ENCODE peak calls at places on chromosomes 2 and 18, in ten cellular contexts. E, Z, I, C, U, O, L, P, B and J are unnamed samples.

GRCh38 chr2:75337040-75337439 is 137.7 kb upstream of the TACR1 start:
- DNase-seq in U (no peak), P (no peak), O (no peak), E (no peak), L (no peak), Z (no peak), B (no peak), C (no peak), I (no peak), J (no peak)

GRCh38 chr2:26148501-26148900 is 24.4 kb upstream of the GAREM2 start:
- DNase-seq in E (no peak), U (no peak), L (no peak), B (no peak), P (no peak), O (no peak), Z (no peak), C (peak), I (no peak), J (no peak)

GRCh38 chr2:200399046-200399445 is 92.6 kb downstream of the SPATS2L start:
- DNase-seq in O (no peak), I (no peak), Z (no peak), U (no peak), E (no peak), L (no peak), C (no peak), P (no peak), B (no peak), J (no peak)

GRCh38 chr2:197710424-197711042 is 5.4 kb downstream of the MARS2 start:
- DNase-seq in E (no peak), B (no peak), Z (no peak), I (no peak), U (no peak), O (no peak), P (peak), C (no peak), L (peak), J (no peak)

GRCh38 chr2:54060000-54060399 is 55.4 kb upstream of the ACYP2 start:
- DNase-seq in U (no peak), B (no peak), O (no peak), C (no peak), I (no peak), P (no peak), Z (no peak), E (no peak), L (no peak), J (no peak)

GRCh38 chr18:55713707-55714106 is 125.7 kb upstream of the TCF4 start:
- DNase-seq in U (no peak), L (no peak), B (no peak), O (no peak), Z (no peak), C (no peak), I (no peak), E (no peak), P (no peak), J (no peak)

GRCh38 chr2:64582774-64583340 is 58.7 kb downstream of the AFTPH start:
- DNase-seq in C (no peak), U (no peak), I (no peak), Z (no peak), O (no peak), P (no peak), E (no peak), B (no peak), L (peak), J (no peak)

GRCh38 chr2:9639000-9639602 is 8.3 kb upstream of the YWHAQ start:
- DNase-seq in I (no peak), E (no peak), B (no peak), U (no peak), C (no peak), O (no peak), P (no peak), L (no peak), Z (no peak), J (no peak)

GRCh38 chr18:8081872-8082553 is 514.9 kb downstream of the PTPRM start:
- DNase-seq in I (no peak), L (no peak), B (no peak), O (no peak), P (no peak), E (no peak), U (no peak), C (no peak), Z (peak), J (no peak)

GRCh38 chr2:84223191-84223590 is 235.9 kb downstream of the SUCLG1 start:
- DNase-seq in C (no peak), O (no peak), Z (no peak), E (no peak), B (no peak), U (no peak), P (no peak), I (no peak), L (no peak), J (no peak)

GRCh38 chr2:241372376-241372992 is 16.4 kb downstream of the FARP2 start:
- DNase-seq in U (no peak), C (no peak), P (no peak), L (no peak), O (no peak), I (no peak), Z (no peak), B (no peak), E (no peak), J (peak)

GRCh38 chr2:16201876-16202642 is 261.7 kb downstream of the MYCN start:
- DNase-seq in Z (no peak), B (no peak), E (peak), O (no peak), C (no peak), I (no peak), U (peak), P (no peak), L (no peak), J (no peak)

GRCh38 chr2:218964041-218964771 is 4.7 kb downstream of the CDK5R2 start:
- DNase-seq in P (no peak), O (no peak), B (peak), E (no peak), C (peak), Z (no peak), I (no peak), U (no peak), L (no peak), J (peak)

GRCh38 chr2:178429336-178429735 is 21.6 kb downstream of the PRKRA start:
- DNase-seq in U (no peak), P (no peak), B (no peak), O (no peak), Z (no peak), L (no peak), C (no peak), E (no peak), I (no peak), J (no peak)

GRCh38 chr2:82950148-82950547 is 1508.9 kb downstream of the SUCLG1 start:
- DNase-seq in I (no peak), U (no peak), O (no peak), B (no peak), P (no peak), L (no peak), E (no peak), Z (no peak), C (no peak), J (no peak)

GRCh38 chr2:219576505-219577388 is 4.6 kb downstream of the INHA start:
- DNase-seq in U (no peak), Z (no peak), I (no peak), L (no peak), C (peak), P (no peak), E (no peak), B (peak), O (no peak), J (no peak)

GRCh38 chr2:43212931-43213330 is 13.5 kb downstream of the ZFP36L2 start:
- DNase-seq in E (peak), C (no peak), P (no peak), Z (peak), O (peak), L (no peak), I (peak), U (no peak), B (no peak), J (no peak)

GRCh38 chr2:205511666-205512065 is 170.6 kb upstream of the NRP2 start:
- DNase-seq in O (no peak), I (no peak), B (no peak), L (no peak), P (no peak), U (no peak), C (no peak), E (no peak), Z (no peak), J (no peak)

GRCh38 chr2:7013761-7014160 is 96.5 kb downstream of the RNF144A start:
- DNase-seq in U (no peak), Z (no peak), B (no peak), E (no peak), C (no peak), I (no peak), L (no peak), P (no peak), O (no peak), J (no peak)

GRCh38 chr2:27308359-27308875 is at the start of gene UCN:
- DNase-seq in Z (no peak), U (no peak), L (no peak), I (no peak), O (no peak), P (no peak), C (peak), E (no peak), B (no peak), J (peak)

GRCh38 chr2:126889071-126889470 is 9.6 kb upstream of the TEX51 start:
- DNase-seq in E (no peak), P (no peak), C (no peak), B (no peak), U (no peak), Z (peak), L (no peak), O (no peak), I (no peak), J (no peak)

GRCh38 chr18:69787825-69788547 is 159.7 kb downstream of the CD226 start:
- DNase-seq in E (no peak), Z (peak), U (no peak), C (peak), P (no peak), I (peak), L (no peak), B (no peak), O (no peak), J (no peak)

GRCh38 chr2:111903516-111903915 is 5.1 kb downstream of the MERTK start:
- DNase-seq in L (no peak), U (no peak), I (no peak), P (no peak), O (no peak), E (no peak), Z (no peak), B (no peak), C (no peak), J (no peak)

GRCh38 chr2:111904726-111905476 is 6.5 kb downstream of the MERTK start:
- DNase-seq in L (no peak), C (no peak), E (no peak), O (no peak), B (peak), U (no peak), I (no peak), Z (peak), P (no peak), J (no peak)

GRCh38 chr2:111903930-111904439 is 5.6 kb downstream of the MERTK start:
- DNase-seq in B (no peak), C (no peak), I (no peak), Z (no peak), L (no peak), U (no peak), E (no peak), P (no peak), O (no peak), J (no peak)

GRCh38 chr2:111908578-111908977 is 10.2 kb downstream of the MERTK start:
- DNase-seq in L (no peak), U (peak), B (no peak), C (no peak), O (no peak), P (no peak), Z (no peak), I (no peak), E (no peak), J (no peak)

GRCh38 chr2:111905990-111906735 is 7.8 kb downstream of the MERTK start:
- DNase-seq in B (no peak), Z (peak), C (no peak), I (no peak), L (peak), E (no peak), P (no peak), O (no peak), U (no peak), J (no peak)
- TF ChIP-seq POLR2AphosphoS5 in B (no peak), Z (no peak), C (no peak), I (no peak), L (no peak), E (no peak), P (no peak), O (peak), U (peak), J (no peak)

DNA sequence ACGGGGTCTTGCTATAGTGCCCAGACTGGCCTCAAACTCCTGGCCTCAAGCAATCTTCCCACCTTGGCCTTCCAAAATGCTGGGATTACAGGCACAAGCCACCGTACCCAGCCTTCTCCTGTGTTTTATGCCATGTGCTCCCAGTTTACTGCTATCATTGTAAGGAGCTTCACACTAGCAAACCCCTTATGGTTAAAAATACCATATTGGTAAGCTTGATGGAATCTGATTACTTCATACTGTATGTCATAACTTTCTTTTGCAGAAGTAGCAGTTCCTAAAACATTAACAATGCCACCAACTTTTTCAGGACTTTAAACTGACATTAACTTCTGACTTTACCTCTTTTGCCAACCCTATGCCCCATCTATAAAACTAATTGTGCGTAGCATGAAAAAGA is 36.2 kb downstream of the HAT1 start:
- DNase-seq in E (no peak), Z (no peak), P (no peak), B (no peak), U (no peak), C (no peak), I (peak), O (no peak), L (no peak), J (no peak)
- TF ChIP-seq POLR2AphosphoS5 in E (no peak), Z (no peak), P (no peak), B (no peak), U (no peak), C (no peak), I (peak), O (no peak), L (no peak), J (no peak)

DNA sequence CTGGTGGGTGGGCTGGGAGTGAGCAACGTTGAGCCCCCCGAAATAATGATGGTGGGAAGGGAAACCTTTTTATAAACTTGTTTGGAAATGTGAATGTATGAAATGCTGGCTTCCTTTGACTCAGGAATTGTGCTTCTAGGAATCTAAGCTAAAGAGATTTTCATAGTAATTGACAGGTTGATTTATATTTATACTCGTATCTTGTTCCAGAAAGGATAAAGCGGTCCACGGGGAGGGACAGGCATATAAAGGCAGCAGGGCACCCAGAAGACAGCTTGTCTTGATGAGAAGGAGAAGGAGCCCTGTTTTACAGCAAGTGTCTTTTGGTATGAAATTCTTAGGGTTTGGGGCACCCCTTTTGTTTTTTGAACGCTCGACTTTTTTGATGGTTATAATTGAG is 157.8 kb downstream of the AGAP1 start:
- DNase-seq in P (no peak), E (no peak), U (no peak), B (no peak), I (no peak), C (no peak), O (no peak), Z (no peak), L (no peak), J (no peak)
- TF ChIP-seq POLR2AphosphoS5 in P (no peak), E (no peak), U (no peak), B (no peak), I (no peak), C (no peak), O (no peak), Z (no peak), L (no peak), J (no peak)

GRCh38 chr2:148645135-148645924 is 779 bp downstream of the EPC2 start:
- DNase-seq in I (peak), U (peak), C (peak), L (peak), O (peak), P (peak), E (peak), B (peak), Z (peak), J (peak)
- TF ChIP-seq POLR2AphosphoS5 in I (no peak), U (peak), C (peak), L (peak), O (no peak), P (peak), E (peak), B (peak), Z (peak), J (no peak)

DNA sequence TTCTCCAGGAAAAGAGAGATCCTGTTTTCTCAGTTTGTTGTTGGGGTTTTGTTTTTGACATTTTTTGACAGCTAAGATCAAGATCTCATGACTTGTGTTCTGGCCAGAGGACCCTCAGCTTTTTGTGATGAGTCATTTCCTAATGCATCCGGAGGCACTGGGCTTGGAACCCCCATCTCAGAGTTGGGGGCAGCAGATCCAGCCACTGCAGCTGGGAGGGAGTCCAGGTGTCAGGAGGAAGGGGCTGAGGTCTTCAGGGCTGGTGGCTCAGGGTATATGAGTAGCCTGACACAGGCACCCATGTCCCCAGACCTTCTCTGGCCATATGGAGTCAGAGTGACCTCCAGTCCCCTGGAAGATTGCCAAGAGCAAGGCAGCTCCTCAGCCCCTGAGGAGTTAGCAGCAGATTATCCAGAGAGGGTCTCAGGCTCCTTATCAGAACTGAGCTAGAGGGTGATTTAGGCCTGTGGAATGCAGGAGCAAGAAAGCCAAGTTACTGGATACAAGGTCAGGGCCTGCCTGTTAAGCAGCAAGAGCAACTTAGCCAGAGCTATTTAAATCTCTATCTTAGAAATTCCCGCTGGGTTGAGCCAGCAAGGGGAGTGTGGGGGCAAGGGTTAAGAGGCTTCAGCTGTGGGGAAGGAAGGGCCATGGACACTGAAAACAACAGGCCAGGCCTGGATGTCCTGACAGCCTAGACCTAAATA is 62.4 kb downstream of the TANC1 start:
- DNase-seq in C (peak), B (peak), L (no peak), U (no peak), Z (peak), O (peak), I (no peak), P (no peak), E (peak), J (peak)
- TF ChIP-seq POLR2AphosphoS5 in C (no peak), B (no peak), L (no peak), U (no peak), Z (peak), O (no peak), I (no peak), P (no peak), E (peak), J (no peak)

DNA sequence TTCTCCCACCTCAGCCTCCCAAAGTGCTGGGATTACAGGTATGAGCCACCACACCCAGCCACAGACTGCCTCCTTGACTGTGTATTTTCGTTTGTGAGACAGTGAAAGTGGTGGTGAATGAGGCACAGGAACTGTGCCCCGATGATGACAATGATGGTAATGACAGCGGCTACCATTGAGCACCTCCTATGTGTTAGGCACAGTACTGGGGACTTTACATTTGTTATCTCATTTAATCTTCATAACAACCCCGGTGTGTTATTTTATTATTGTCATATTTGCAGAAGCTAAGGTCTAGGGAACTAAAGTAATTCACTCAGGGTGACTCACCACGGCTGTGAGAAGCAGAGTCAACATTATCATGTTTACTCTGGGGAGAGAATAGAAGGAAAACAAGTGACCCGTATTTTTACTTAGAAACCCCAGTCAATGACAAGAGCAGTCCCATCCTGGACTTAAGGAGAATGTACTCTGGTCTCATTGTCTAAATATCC is 77.6 kb upstream of the ALPP start:
- DNase-seq in O (no peak), P (no peak), C (no peak), I (no peak), U (peak), Z (no peak), B (no peak), L (no peak), E (no peak), J (no peak)
- TF ChIP-seq POLR2AphosphoS5 in O (no peak), P (no peak), C (no peak), I (no peak), U (peak), Z (no peak), B (no peak), L (no peak), E (no peak), J (no peak)

GRCh38 chr2:44443510-44443909 is 81.8 kb downstream of the CAMKMT start:
- DNase-seq in Z (no peak), I (no peak), C (no peak), O (no peak), P (no peak), E (no peak), L (no peak), U (no peak), B (no peak), J (no peak)
- TF ChIP-seq POLR2AphosphoS5 in Z (no peak), I (no peak), C (no peak), O (no peak), P (no peak), E (no peak), L (no peak), U (no peak), B (no peak), J (no peak)